ENCODE peak calls at places on chromosomes 11 and 22, in eight cellular contexts. W is ascending aorta, Y is A549, O is AG04449, D is tibial nerve, C is endodermal cell, G is skeletal muscle cell, L is fibroblast of mammary gland. J is an unnamed sample.

GRCh38 chr11:115244758-115245157 is 259.5 kb downstream of the CADM1 start:
- DNase-seq in W (no peak), Y (no peak), O (no peak), D (no peak), C (no peak), G (no peak), L (no peak), J (no peak)

GRCh38 chr11:68353118-68353517 is 40.7 kb downstream of the LRP5 start:
- DNase-seq in W (no peak), Y (peak), O (no peak), D (no peak), C (no peak), G (no peak), L (no peak), J (no peak)

GRCh38 chr22:25750569-25751173 is 8.7 kb downstream of the MYO18B start:
- DNase-seq in W (no peak), Y (no peak), O (no peak), D (no peak), C (no peak), G (no peak), L (peak), J (no peak)

GRCh38 chr11:118109231-118109630 is 22.5 kb upstream of the SMIM35 start:
- DNase-seq in W (no peak), Y (no peak), O (no peak), D (no peak), C (no peak), G (no peak), L (peak), J (no peak)

GRCh38 chr22:29215012-29215860 is 9.5 kb downstream of the EMID1 start:
- DNase-seq in W (no peak), Y (no peak), O (no peak), D (no peak), C (peak), G (no peak), L (no peak), J (no peak)

GRCh38 chr11:34827239-34827638 is 88.9 kb downstream of the APIP start:
- DNase-seq in W (no peak), Y (no peak), O (no peak), D (no peak), C (no peak), G (no peak), L (no peak), J (no peak)

GRCh38 chr22:38269466-38269865 is 3.3 kb downstream of the TMEM184B start:
- DNase-seq in W (no peak), Y (no peak), O (no peak), D (no peak), C (no peak), G (no peak), L (no peak), J (no peak)

GRCh38 chr11:59801981-59802638 is 8.5 kb downstream of the MRPL16 start:
- DNase-seq in W (no peak), Y (peak), O (no peak), D (peak), C (peak), G (no peak), L (peak), J (peak)

GRCh38 chr11:35852056-35852455 is 91.8 kb upstream of the LDLRAD3 start:
- DNase-seq in W (no peak), Y (no peak), O (no peak), D (peak), C (peak), G (no peak), L (peak), J (no peak)

GRCh38 chr22:22888509-22889353 is 1.1 kb downstream of the IGLL5 start:
- DNase-seq in W (no peak), Y (no peak), O (no peak), D (no peak), C (peak), G (no peak), L (no peak), J (no peak)

GRCh38 chr22:46346680-46347405 is 11.3 kb downstream of the TRMU start:
- DNase-seq in W (no peak), Y (no peak), O (no peak), D (no peak), C (no peak), G (no peak), L (no peak), J (no peak)

GRCh38 chr11:8937159-8937558 is 4.4 kb upstream of the C11orf16 start:
- DNase-seq in W (no peak), Y (no peak), O (no peak), D (no peak), C (no peak), G (no peak), L (no peak), J (no peak)

GRCh38 chr11:106271686-106272085 is 194.2 kb downstream of the AASDHPPT start:
- DNase-seq in W (no peak), Y (no peak), O (no peak), D (no peak), C (no peak), G (no peak), L (no peak), J (no peak)

GRCh38 chr22:29290061-29290460 is 16.4 kb upstream of the GAS2L1 start:
- DNase-seq in W (no peak), Y (no peak), O (no peak), D (no peak), C (no peak), G (no peak), L (no peak), J (no peak)

GRCh38 chr11:26333906-26334305 is 2.0 kb downstream of the ANO3 start:
- DNase-seq in W (no peak), Y (no peak), O (no peak), D (no peak), C (no peak), G (peak), L (peak), J (no peak)

GRCh38 chr11:57413681-57414080 is 13.2 kb downstream of the SLC43A3 start:
- DNase-seq in W (no peak), Y (no peak), O (no peak), D (no peak), C (no peak), G (no peak), L (no peak), J (no peak)

GRCh38 chr11:124861670-124862069 is 3.6 kb upstream of the ROBO3 start:
- DNase-seq in W (no peak), Y (no peak), O (no peak), D (no peak), C (no peak), G (no peak), L (no peak), J (no peak)

GRCh38 chr22:36775589-36775965 is 342 bp downstream of the IFT27 start:
- DNase-seq in W (no peak), Y (no peak), O (no peak), D (no peak), C (peak), G (no peak), L (peak), J (no peak)

GRCh38 chr22:45263790-45264269 is 20.9 kb upstream of the UPK3A start:
- DNase-seq in W (no peak), Y (peak), O (no peak), D (peak), C (peak), G (peak), L (peak), J (peak)

GRCh38 chr22:48927591-48927990 is 900.1 kb downstream of the BRD1 start:
- DNase-seq in W (no peak), Y (no peak), O (no peak), D (no peak), C (no peak), G (no peak), L (no peak), J (no peak)

GRCh38 chr11:115500547-115501503 is 3.4 kb downstream of the CADM1 start:
- DNase-seq in W (no peak), Y (no peak), O (no peak), D (no peak), C (no peak), G (no peak), L (no peak), J (no peak)

GRCh38 chr11:27315816-27316215 is 47.2 kb downstream of the CCDC34 start:
- DNase-seq in W (no peak), Y (no peak), O (no peak), D (no peak), C (no peak), G (no peak), L (no peak), J (no peak)

GRCh38 chr22:27212617-27213177 is 555.3 kb downstream of the MIAT start:
- DNase-seq in W (peak), Y (peak), O (peak), D (peak), C (no peak), G (peak), L (peak), J (peak)

GRCh38 chr22:28462041-28462440 is 217.6 kb downstream of the TTC28 start:
- DNase-seq in W (no peak), Y (no peak), O (no peak), D (no peak), C (no peak), G (no peak), L (no peak), J (no peak)

GRCh38 chr11:1279674-1280055 is 29.8 kb downstream of the TOLLIP start:
- DNase-seq in W (no peak), Y (no peak), O (no peak), D (no peak), C (no peak), G (no peak), L (no peak), J (no peak)

GRCh38 chr22:38141574-38141973 is 31.1 kb upstream of the BAIAP2L2 start:
- DNase-seq in W (no peak), Y (no peak), O (no peak), D (no peak), C (no peak), G (no peak), L (no peak), J (no peak)

GRCh38 chr22:48147831-48148230 is 1385.4 kb downstream of the TBC1D22A start:
- DNase-seq in W (no peak), Y (no peak), O (no peak), D (no peak), C (peak), G (no peak), L (no peak), J (no peak)

GRCh38 chr11:56909563-56909962 is 79.2 kb upstream of the OR5AK2 start:
- DNase-seq in W (no peak), Y (peak), O (no peak), D (no peak), C (no peak), G (no peak), L (no peak), J (no peak)

GRCh38 chr11:111605681-111606080 is 3.4 kb downstream of the SIK2 start:
- DNase-seq in W (no peak), Y (no peak), O (no peak), D (no peak), C (no peak), G (no peak), L (no peak), J (no peak)

GRCh38 chr11:3370268-3370870 is 8.6 kb downstream of the ZNF195 start:
- DNase-seq in W (no peak), Y (no peak), O (no peak), D (no peak), C (no peak), G (no peak), L (no peak), J (no peak)

GRCh38 chr11:16784671-16785070 is 46.2 kb downstream of the C11orf58 start:
- DNase-seq in W (no peak), Y (no peak), O (no peak), D (no peak), C (peak), G (no peak), L (no peak), J (no peak)

GRCh38 chr22:37179126-37179470 is 8.9 kb downstream of the C1QTNF6 start:
- DNase-seq in W (no peak), Y (no peak), O (no peak), D (no peak), C (no peak), G (no peak), L (no peak), J (no peak)

GRCh38 chr11:6667733-6668374 is 12.2 kb upstream of the DCHS1 start:
- DNase-seq in W (no peak), Y (peak), O (no peak), D (no peak), C (peak), G (no peak), L (peak), J (peak)

GRCh38 chr11:94524293-94524692 is 12.0 kb downstream of the C11orf97 start:
- DNase-seq in W (no peak), Y (no peak), O (no peak), D (no peak), C (no peak), G (no peak), L (no peak), J (no peak)

GRCh38 chr11:94525933-94526332 is 13.7 kb downstream of the C11orf97 start:
- DNase-seq in W (no peak), Y (no peak), O (no peak), D (peak), C (no peak), G (peak), L (peak), J (peak)

GRCh38 chr11:94526645-94527438 is 14.6 kb downstream of the C11orf97 start:
- DNase-seq in W (no peak), Y (no peak), O (no peak), D (no peak), C (no peak), G (no peak), L (peak), J (no peak)

GRCh38 chr11:94528551-94528950 is 15.2 kb upstream of the FUT4 start:
- DNase-seq in W (no peak), Y (no peak), O (no peak), D (no peak), C (no peak), G (no peak), L (peak), J (no peak)
- H3K4me3 ChIP-seq in W (no peak), Y (no peak), O (no peak), D (no peak), C (no peak), G (no peak), L (no peak), J (no peak)

GRCh38 chr11:121466063-121466794 is 13.5 kb upstream of the SORL1-AS1 start:
- DNase-seq in W (peak), Y (peak), O (peak), D (peak), C (peak), G (peak), L (peak), J (peak)
- H3K4me3 ChIP-seq in W (no peak), Y (no peak), O (no peak), D (no peak), C (no peak), G (no peak), L (no peak), J (no peak)

GRCh38 chr11:92222701-92223100 is 1.9 kb upstream of the FAT3 start:
- DNase-seq in W (no peak), Y (no peak), O (no peak), D (no peak), C (peak), G (no peak), L (no peak), J (no peak)
- H3K4me3 ChIP-seq in W (no peak), Y (no peak), O (no peak), D (no peak), C (no peak), G (no peak), L (no peak), J (no peak)

GRCh38 chr11:62678770-62679696 is at the start of gene UBXN1:
- DNase-seq in W (peak), Y (peak), O (no peak), D (peak), C (peak), G (peak), L (peak), J (peak)

GRCh38 chr11:62677709-62678108 is 1.2 kb downstream of the UBXN1 start:
- DNase-seq in W (no peak), Y (no peak), O (no peak), D (no peak), C (no peak), G (no peak), L (no peak), J (no peak)

GRCh38 chr11:62678433-62678769 is 472 bp downstream of the UBXN1 start:
- DNase-seq in W (no peak), Y (no peak), O (no peak), D (no peak), C (no peak), G (no peak), L (no peak), J (no peak)

GRCh38 chr11:62677160-62677559 is 1.7 kb downstream of the UBXN1 start:
- DNase-seq in W (no peak), Y (no peak), O (no peak), D (no peak), C (no peak), G (no peak), L (no peak), J (no peak)

DNA sequence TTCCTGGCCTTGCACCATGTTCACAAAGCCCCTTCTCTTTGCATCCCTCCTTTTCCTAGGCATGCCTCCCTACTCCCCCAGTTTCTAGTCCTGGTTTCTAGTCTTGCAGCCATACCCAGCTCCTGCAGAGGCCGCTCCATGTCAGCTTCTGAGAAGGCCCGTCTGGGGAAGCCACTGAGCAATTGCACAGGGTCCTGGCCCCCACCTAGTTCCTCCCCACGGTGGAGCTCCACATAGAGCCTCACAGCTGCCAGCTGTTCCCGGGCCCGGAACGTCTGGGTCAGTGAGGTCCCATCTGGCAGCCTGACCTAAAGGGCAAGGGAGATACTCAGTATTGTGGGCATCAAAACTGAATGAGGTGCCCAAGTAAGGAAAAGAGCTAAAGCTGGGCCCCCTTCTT is 2.2 kb downstream of the UBXN1 start:
- DNase-seq in W (no peak), Y (no peak), O (no peak), D (no peak), C (peak), G (no peak), L (no peak), J (no peak)
- H3K4me3 ChIP-seq in W (no peak), Y (no peak), O (no peak), D (no peak), C (no peak), G (no peak), L (no peak), J (no peak)

J was measured in fibroblast of villous mesenchyme.